ENCODE peak calls at places on chromosome 22, in nine cellular contexts. S is PC-3, M is HFFc6, A is GM23338, K is kidney epithelial cell, B is activated B cell treated with CpG ODN at 0.5 μM for 24 hours, H is AG09309, L is hepatocyte, E is Calu3. C is an unnamed sample.

GRCh38 chr22:22836635-22837034 is 51.0 kb upstream of the IGLL5 start:
- DNase-seq in H (no peak), A (no peak), E (no peak), S (no peak), L (no peak), K (no peak), M (no peak), B (no peak), C (no peak)

GRCh38 chr22:41589260-41589600 is 410 bp downstream of the PMM1 start:
- DNase-seq in S (no peak), M (no peak), E (peak; percentile 12), K (no peak), B (no peak), L (peak; percentile 58), H (no peak), A (peak; percentile 60), C (no peak)

GRCh38 chr22:17095538-17095937 is 10.7 kb downstream of the IL17RA start:
- DNase-seq in M (no peak), E (no peak), K (no peak), H (no peak), B (no peak), A (peak; percentile 76), L (no peak), S (no peak), C (no peak)

GRCh38 chr22:46024136-46024840 is 47.3 kb upstream of the WNT7B start:
- DNase-seq in L (no peak), M (no peak), K (no peak), H (no peak), A (no peak), S (no peak), E (no peak), B (no peak), C (no peak)

GRCh38 chr22:34099278-34099677 is 179.0 kb upstream of the LARGE1 start:
- DNase-seq in E (no peak), H (no peak), K (no peak), S (no peak), L (peak; percentile 27), A (no peak), B (no peak), M (no peak), C (no peak)

GRCh38 chr22:43291381-43291780 is 51.8 kb downstream of the SCUBE1 start:
- DNase-seq in S (no peak), A (no peak), L (no peak), H (no peak), E (no peak), B (no peak), M (no peak), K (no peak), C (no peak)

GRCh38 chr22:27866136-27867091 is 52.6 kb downstream of the PITPNB start:
- DNase-seq in S (peak; percentile 85), E (no peak), H (peak; percentile 55), B (no peak), M (peak; percentile 89), L (peak; percentile 49), K (peak; percentile 19), A (no peak), C (no peak)

GRCh38 chr22:42229455-42230149 is 40.9 kb downstream of the TCF20 start:
- DNase-seq in B (no peak), E (no peak), A (no peak), M (no peak), S (no peak), K (no peak), L (no peak), H (no peak), C (no peak)

GRCh38 chr22:49132009-49132408 is 695.7 kb downstream of the BRD1 start:
- DNase-seq in B (no peak), M (no peak), K (no peak), L (no peak), S (no peak), H (no peak), E (no peak), A (no peak), C (no peak)

GRCh38 chr22:42553475-42554361 is at the start of gene SERHL2:
- DNase-seq in H (peak; percentile 8), S (peak; percentile 72), A (peak; percentile 97), M (peak; percentile 79), E (peak; percentile 89), B (peak; percentile 97), L (peak; percentile 96), K (no peak), C (peak; percentile 82)

GRCh38 chr22:49436056-49436455 is 391.6 kb downstream of the BRD1 start:
- DNase-seq in L (no peak), K (no peak), S (no peak), H (no peak), B (no peak), E (no peak), A (no peak), M (no peak), C (no peak)

GRCh38 chr22:49780281-49780991 is 47.2 kb downstream of the BRD1 start:
- DNase-seq in B (no peak), A (no peak), L (no peak), S (no peak), M (no peak), H (no peak), E (no peak), K (no peak), C (no peak)

DNA sequence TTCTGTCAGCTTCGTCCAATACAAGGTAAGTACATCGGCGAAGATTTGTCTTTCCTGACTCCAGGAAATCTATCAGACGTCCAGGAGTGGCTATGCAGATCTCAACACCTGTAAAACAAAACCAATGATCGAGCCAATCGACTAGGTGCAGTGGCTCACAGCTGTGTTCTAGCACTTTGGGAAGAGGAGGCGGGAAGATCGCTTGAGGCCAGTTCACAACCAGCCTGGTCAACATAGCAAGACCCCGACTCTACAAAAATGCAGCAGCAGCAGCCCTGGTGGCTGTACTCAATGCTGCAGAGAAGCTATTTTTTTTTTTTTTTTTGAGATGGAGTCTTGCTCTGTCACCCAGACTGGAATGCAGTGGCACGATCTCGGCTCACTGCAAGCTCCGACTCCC is 11.2 kb downstream of the DDX17 start:
- DNase-seq in K (no peak), B (no peak), A (no peak), E (no peak), S (no peak), H (no peak), L (no peak), M (no peak), C (no peak)
- TF ChIP-seq CTCF in K (no peak), B (no peak), A (peak; percentile 5), E (no peak), S (no peak), H (no peak), L (no peak), M (peak; percentile 35), C (no peak)

DNA sequence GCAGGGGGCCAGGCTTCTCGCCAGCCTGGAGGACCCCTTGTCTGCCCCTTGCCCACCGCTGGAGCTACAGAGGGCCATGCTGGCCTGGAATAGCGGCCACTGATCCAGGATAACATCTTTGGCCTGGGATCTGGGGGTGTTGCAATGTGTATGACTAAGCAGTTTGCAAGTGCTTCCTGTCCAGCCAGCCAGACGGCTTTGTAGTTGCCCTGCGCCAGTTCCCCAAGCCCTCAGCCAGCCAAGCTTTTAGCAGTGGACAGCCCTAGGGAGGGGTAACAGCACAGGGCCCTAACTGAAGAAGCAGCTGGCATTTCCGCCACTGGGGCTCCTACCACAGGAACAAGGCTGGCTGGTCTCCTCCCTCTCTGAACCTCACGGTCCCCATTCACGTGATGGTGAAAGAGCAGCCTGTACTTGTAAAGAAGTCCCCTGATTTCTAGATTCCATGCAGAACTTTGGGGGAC is 32.1 kb downstream of the UQCR10 start:
- DNase-seq in B (no peak), M (peak; percentile 98), A (no peak), K (peak; percentile 57), L (peak; percentile 78), H (peak; percentile 94), E (peak; percentile 91), S (peak; percentile 92), C (peak; percentile 93)
- TF ChIP-seq CTCF in B (no peak), M (no peak), A (no peak), K (no peak), L (no peak), H (peak; percentile 44), E (no peak), S (no peak), C (no peak)

DNA sequence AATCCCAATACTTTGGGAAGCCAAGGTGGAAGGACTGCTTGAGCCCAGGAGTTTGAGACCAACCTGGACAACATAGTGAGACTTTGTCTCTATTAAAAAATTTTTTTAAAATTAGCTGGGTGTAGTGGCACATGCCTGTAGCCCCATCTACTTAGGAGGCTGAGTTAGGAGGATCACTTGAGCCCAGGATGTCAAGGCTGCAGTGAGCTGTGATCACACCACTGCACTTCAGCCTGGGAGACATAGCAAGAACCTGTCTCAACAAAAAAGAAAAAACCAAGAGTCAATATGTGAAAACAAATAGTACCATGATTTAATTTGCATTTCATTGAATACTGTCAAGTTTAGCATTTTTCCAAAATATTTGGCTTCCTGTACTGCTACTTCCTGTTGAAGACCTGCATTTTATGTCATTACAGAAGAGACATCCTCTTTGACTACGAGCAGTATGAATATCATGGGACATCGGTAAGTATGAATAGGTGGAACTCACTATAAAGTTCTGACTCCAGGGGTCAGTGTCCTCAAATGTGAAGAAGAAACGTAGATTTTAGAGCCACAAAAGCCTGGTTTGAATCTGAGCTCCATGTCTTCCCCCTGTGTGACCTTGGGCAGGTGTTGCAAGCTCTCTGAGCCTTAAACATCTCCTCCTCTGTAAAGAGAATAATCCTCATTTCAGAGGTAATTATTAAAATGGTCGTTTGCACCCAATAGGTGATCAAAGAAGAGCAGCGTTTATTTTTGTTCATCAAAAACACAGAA is 16.0 kb downstream of the CDC45 start:
- DNase-seq in E (no peak), K (no peak), B (no peak), M (peak; percentile 23), L (no peak), A (peak; percentile 48), S (peak; percentile 22), H (peak; percentile 10), C (no peak)
- TF ChIP-seq CTCF in E (no peak), K (no peak), B (no peak), M (peak; percentile 69), L (peak; percentile 21), A (peak; percentile 34), S (peak; percentile 45), H (peak; percentile 19), C (no peak)

DNA sequence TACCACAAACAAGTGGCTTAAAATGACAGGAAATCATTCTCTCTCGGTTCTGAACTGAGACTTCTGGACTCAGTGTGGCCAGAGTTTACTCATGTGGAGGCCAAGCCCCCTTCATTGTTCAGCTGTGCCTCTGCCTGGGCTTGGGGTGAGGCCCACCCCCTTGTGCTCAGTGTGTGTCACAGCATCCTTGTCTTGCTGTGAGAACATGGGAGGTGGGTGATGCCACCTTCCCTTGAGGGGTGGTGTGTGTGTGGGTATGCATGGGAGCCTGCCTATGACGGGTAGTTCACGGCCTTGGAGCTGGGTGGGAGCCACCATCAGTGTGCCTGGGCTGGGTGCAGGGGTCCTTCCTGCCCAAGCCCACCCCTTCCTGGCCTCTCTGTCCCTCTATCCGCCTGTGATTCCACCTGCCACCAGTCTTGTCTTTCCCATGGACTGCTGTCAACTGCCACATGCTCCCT is 101.7 kb downstream of the MORC2 start:
- DNase-seq in A (peak; percentile 35), H (no peak), L (peak; percentile 3), E (no peak), K (no peak), S (peak; percentile 14), B (no peak), M (no peak), C (no peak)
- TF ChIP-seq CTCF in A (peak; percentile 52), H (no peak), L (no peak), E (no peak), K (no peak), S (peak; percentile 35), B (no peak), M (peak; percentile 45), C (no peak)

DNA sequence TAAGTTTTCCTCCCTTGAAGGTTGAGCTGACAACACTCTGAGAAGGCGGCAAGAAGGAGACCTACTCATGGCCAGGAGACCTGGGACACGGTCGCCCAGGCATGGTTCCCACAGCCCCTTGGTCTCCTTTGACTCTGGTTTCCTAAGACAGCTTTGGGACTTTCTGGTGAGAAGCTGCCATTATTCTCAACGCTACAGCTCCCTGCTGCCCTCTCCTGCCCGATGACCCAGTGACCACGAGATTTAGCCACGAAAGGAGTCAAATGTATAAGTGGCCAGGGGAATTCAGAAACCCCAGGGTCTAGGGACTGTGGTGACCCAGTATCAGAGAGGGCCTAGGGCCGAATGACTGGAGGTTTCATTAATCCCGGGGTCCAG is 696 bp upstream of the SDF2L1 start:
- DNase-seq in K (no peak), S (peak; percentile 44), L (peak; percentile 72), E (peak; percentile 68), H (no peak), A (peak; percentile 68), M (peak; percentile 51), B (no peak), C (peak; percentile 67)
- TF ChIP-seq CTCF in K (peak; percentile 60), S (peak; percentile 54), L (peak; percentile 47), E (peak; percentile 57), H (peak; percentile 66), A (peak; percentile 72), M (peak; percentile 61), B (no peak), C (peak; percentile 63)

C was measured in CD14-positive monocyte.